ENCODE peak calls at places on chromosomes 13 and 19, in seven cellular contexts. C, M, Y, K, E, X and B are unnamed samples.

GRCh38 chr19:10762656-10763055 is 44.8 kb downstream of the DNM2 start:
- DNase-seq in C (no peak), M (no peak), Y (no peak), K (no peak), E (no peak), X (no peak), B (no peak)

GRCh38 chr13:103097366-103097928 is 31.2 kb upstream of the SLC10A2 start:
- DNase-seq in C (no peak), M (no peak), Y (no peak), K (no peak), E (no peak), X (no peak), B (no peak)

GRCh38 chr13:40589285-40590109 is 76.9 kb downstream of the FOXO1 start:
- DNase-seq in C (no peak), M (peak), Y (no peak), K (peak), E (no peak), X (no peak), B (peak)

GRCh38 chr19:36849701-36850645 is 703 bp upstream of the ZNF345 start:
- DNase-seq in C (no peak), M (peak), Y (peak), K (peak), E (peak), X (peak), B (peak)

GRCh38 chr13:102197193-102197592 is 204.7 kb downstream of the FGF14 start:
- DNase-seq in C (peak), M (no peak), Y (no peak), K (peak), E (no peak), X (no peak), B (no peak)

GRCh38 chr19:38319421-38320258 is at the start of gene KCNK6:
- DNase-seq in C (peak), M (peak), Y (no peak), K (no peak), E (no peak), X (peak), B (peak)

GRCh38 chr19:8641908-8642547 is 11.6 kb downstream of the NFILZ start:
- DNase-seq in C (no peak), M (no peak), Y (peak), K (peak), E (no peak), X (no peak), B (no peak)

GRCh38 chr13:88948501-88948900 is 1277.3 kb downstream of the SLITRK5 start:
- DNase-seq in C (no peak), M (no peak), Y (no peak), K (no peak), E (no peak), X (no peak), B (no peak)

GRCh38 chr13:45798851-45799250 is 52.7 kb downstream of the SIAH3 start:
- DNase-seq in C (no peak), M (no peak), Y (no peak), K (no peak), E (no peak), X (no peak), B (no peak)

GRCh38 chr13:94711561-94712286 is 621 bp downstream of the SOX21 start:
- DNase-seq in C (no peak), M (no peak), Y (no peak), K (peak), E (no peak), X (no peak), B (no peak)